ENCODE peak calls at places on chromosomes 13 and 19, in five cellular contexts. O is caudate nucleus; P is stimulated activated CD8-positive, alpha-beta memory T cell treated with anti-CD3 and anti-CD28 coated beads, Interleukin-15, amount 100 ng/mL, for 1 hour; C is CD8-positive, alpha-beta T cell; S is GM04504. X is an unnamed sample.

GRCh38 chr19:46719629-46720515 is 3.0 kb upstream of the PRKD2 start:
- DNase-seq in O (no peak), P (no peak), C (no peak), S (no peak), X (no peak)

GRCh38 chr19:18436651-18437478 is 1.1 kb downstream of the ISYNA1 start:
- DNase-seq in O (no peak), P (peak), C (peak), S (no peak), X (peak)

GRCh38 chr13:110535526-110535925 is 26.0 kb downstream of the RAB20 start:
- DNase-seq in O (no peak), P (no peak), C (no peak), S (no peak), X (no peak)

GRCh38 chr19:48190288-48191284 is 20.1 kb downstream of the ZSWIM9 start:
- DNase-seq in O (no peak), P (peak), C (peak), S (no peak), X (peak)

GRCh38 chr19:16118489-16119033 is 6.9 kb downstream of the RAB8A start:
- DNase-seq in O (no peak), P (no peak), C (no peak), S (no peak), X (no peak)

GRCh38 chr19:53894736-53895135 is 12.7 kb downstream of the PRKCG start:
- DNase-seq in O (no peak), P (no peak), C (no peak), S (no peak), X (no peak)

GRCh38 chr19:15836595-15837398 is 21.3 kb upstream of the OR10H1 start:
- DNase-seq in O (peak), P (peak), C (peak), S (peak), X (peak)

GRCh38 chr19:44876930-44877530 is 14.0 kb upstream of the TOMM40 start:
- DNase-seq in O (no peak), P (no peak), C (no peak), S (no peak), X (no peak)

GRCh38 chr19:3203754-3204645 is 18.3 kb downstream of the NCLN start:
- DNase-seq in O (no peak), P (no peak), C (no peak), S (no peak), X (no peak)

GRCh38 chr13:98416408-98416807 is 160.5 kb downstream of the STK24 start:
- DNase-seq in O (no peak), P (no peak), C (no peak), S (no peak), X (no peak)

GRCh38 chr19:10431943-10432735 is 11.8 kb downstream of the PDE4A start:
- DNase-seq in O (no peak), P (no peak), C (peak), S (peak), X (peak)

GRCh38 chr13:23928985-23929384 is 31.7 kb upstream of the C1QTNF9B start:
- DNase-seq in O (no peak), P (no peak), C (no peak), S (peak), X (no peak)

GRCh38 chr19:1252221-1252817 is 3.9 kb downstream of the MIDN start:
- DNase-seq in O (peak), P (no peak), C (peak), S (peak), X (no peak)

GRCh38 chr19:15124572-15125231 is 17.5 kb downstream of the SYDE1 start:
- DNase-seq in O (peak), P (no peak), C (no peak), S (no peak), X (no peak)

X was measured in CD4-positive, alpha-beta T cell.